ENCODE peak calls at places on chromosome 20, in ten cellular contexts. One of them, this sample, is unnamed.

GRCh38 chr20:62159835-62160234 is 16.3 kb downstream of the SS18L1 start:
- DNase-seq in H1: no peak
- DNase-seq in GM12892: peak
- DNase-seq in K562: no peak
- DNase-seq in GM12878: peak
- DNase-seq in spleen: no peak
- DNase-seq in HCT116: peak
- DNase-seq in breast epithelium: peak
- DNase-seq in stomach: no peak
- DNase-seq in sigmoid colon: no peak
- DNase-seq in this sample: no peak

GRCh38 chr20:38143646-38144554 is 21.2 kb downstream of the TGM2 start:
- DNase-seq in H1: no peak
- DNase-seq in K562: peak
- DNase-seq in spleen: no peak
- DNase-seq in HCT116: no peak
- DNase-seq in GM12878: no peak
- DNase-seq in stomach: peak
- DNase-seq in GM12892: no peak
- DNase-seq in breast epithelium: no peak
- DNase-seq in sigmoid colon: no peak
- DNase-seq in this sample: no peak

GRCh38 chr20:36819662-36820061 is 46.1 kb upstream of the DSN1 start:
- DNase-seq in GM12892: no peak
- DNase-seq in breast epithelium: no peak
- DNase-seq in sigmoid colon: no peak
- DNase-seq in H1: no peak
- DNase-seq in K562: no peak
- DNase-seq in spleen: no peak
- DNase-seq in HCT116: no peak
- DNase-seq in stomach: peak
- DNase-seq in GM12878: no peak
- DNase-seq in this sample: no peak

GRCh38 chr20:61639200-61639599 is 387.1 kb downstream of the CDH4 start:
- DNase-seq in GM12878: no peak
- DNase-seq in HCT116: no peak
- DNase-seq in sigmoid colon: no peak
- DNase-seq in K562: no peak
- DNase-seq in H1: no peak
- DNase-seq in spleen: no peak
- DNase-seq in stomach: no peak
- DNase-seq in breast epithelium: no peak
- DNase-seq in GM12892: no peak
- DNase-seq in this sample: no peak

GRCh38 chr20:50188879-50189680 is 1.6 kb upstream of the CEBPB start:
- DNase-seq in HCT116: no peak
- DNase-seq in spleen: peak
- DNase-seq in stomach: no peak
- DNase-seq in breast epithelium: no peak
- DNase-seq in GM12878: no peak
- DNase-seq in sigmoid colon: no peak
- DNase-seq in GM12892: no peak
- DNase-seq in K562: no peak
- DNase-seq in H1: no peak
- DNase-seq in this sample: no peak

GRCh38 chr20:40869416-40870147 is 159.0 kb upstream of the TOP1 start:
- DNase-seq in HCT116: no peak
- DNase-seq in K562: no peak
- DNase-seq in stomach: no peak
- DNase-seq in H1: no peak
- DNase-seq in breast epithelium: no peak
- DNase-seq in GM12892: no peak
- DNase-seq in GM12878: no peak
- DNase-seq in spleen: no peak
- DNase-seq in sigmoid colon: no peak
- DNase-seq in this sample: no peak

GRCh38 chr20:60634773-60635172 is 617.3 kb upstream of the CDH4 start:
- DNase-seq in breast epithelium: no peak
- DNase-seq in K562: no peak
- DNase-seq in spleen: no peak
- DNase-seq in HCT116: no peak
- DNase-seq in H1: no peak
- DNase-seq in GM12892: no peak
- DNase-seq in stomach: no peak
- DNase-seq in GM12878: no peak
- DNase-seq in sigmoid colon: no peak
- DNase-seq in this sample: no peak

GRCh38 chr20:37914672-37915433 is 11.9 kb downstream of the VSTM2L start:
- DNase-seq in breast epithelium: no peak
- DNase-seq in GM12878: no peak
- DNase-seq in GM12892: peak
- DNase-seq in HCT116: no peak
- DNase-seq in K562: no peak
- DNase-seq in spleen: no peak
- DNase-seq in H1: peak
- DNase-seq in sigmoid colon: no peak
- DNase-seq in stomach: no peak
- DNase-seq in this sample: no peak

GRCh38 chr20:60788070-60788469 is 464.0 kb upstream of the CDH4 start:
- DNase-seq in spleen: no peak
- DNase-seq in breast epithelium: no peak
- DNase-seq in GM12878: no peak
- DNase-seq in sigmoid colon: no peak
- DNase-seq in HCT116: no peak
- DNase-seq in GM12892: no peak
- DNase-seq in H1: no peak
- DNase-seq in K562: no peak
- DNase-seq in stomach: no peak
- DNase-seq in this sample: no peak

GRCh38 chr20:45058168-45058850 is 42.6 kb downstream of the KCNS1 start:
- DNase-seq in GM12892: no peak
- DNase-seq in K562: no peak
- DNase-seq in stomach: no peak
- DNase-seq in H1: no peak
- DNase-seq in breast epithelium: no peak
- DNase-seq in GM12878: no peak
- DNase-seq in HCT116: no peak
- DNase-seq in sigmoid colon: no peak
- DNase-seq in spleen: no peak
- DNase-seq in this sample: no peak

GRCh38 chr20:31722388-31723281 is at the start of gene BCL2L1:
- DNase-seq in H1: peak
- DNase-seq in HCT116: peak
- DNase-seq in K562: peak
- DNase-seq in breast epithelium: peak
- DNase-seq in GM12892: peak
- DNase-seq in stomach: peak
- DNase-seq in spleen: peak
- DNase-seq in sigmoid colon: peak
- DNase-seq in GM12878: no peak
- DNase-seq in this sample: no peak
- TF ChIP-seq POLR2A in H1: peak
- TF ChIP-seq POLR2A in HCT116: peak
- TF ChIP-seq POLR2A in K562: peak
- TF ChIP-seq POLR2A in breast epithelium: peak
- TF ChIP-seq POLR2A in GM12892: peak
- TF ChIP-seq POLR2A in stomach: peak
- TF ChIP-seq POLR2A in spleen: no peak
- TF ChIP-seq POLR2A in sigmoid colon: peak
- TF ChIP-seq POLR2A in GM12878: peak
- TF ChIP-seq POLR2A in this sample: peak

GRCh38 chr20:11624704-11625103 is 293.0 kb upstream of the BTBD3 start:
- DNase-seq in H1: no peak
- DNase-seq in breast epithelium: no peak
- DNase-seq in sigmoid colon: no peak
- DNase-seq in HCT116: no peak
- DNase-seq in GM12892: no peak
- DNase-seq in GM12878: no peak
- DNase-seq in K562: no peak
- DNase-seq in stomach: no peak
- DNase-seq in spleen: no peak
- DNase-seq in this sample: no peak
- TF ChIP-seq POLR2AphosphoS5 in H1: no peak
- TF ChIP-seq POLR2AphosphoS5 in breast epithelium: no peak
- TF ChIP-seq POLR2AphosphoS5 in sigmoid colon: no peak
- TF ChIP-seq POLR2AphosphoS5 in HCT116: no peak
- TF ChIP-seq POLR2AphosphoS5 in GM12892: no peak
- TF ChIP-seq POLR2AphosphoS5 in GM12878: no peak
- TF ChIP-seq POLR2AphosphoS5 in K562: no peak
- TF ChIP-seq POLR2AphosphoS5 in stomach: peak
- TF ChIP-seq POLR2AphosphoS5 in spleen: no peak
- TF ChIP-seq POLR2AphosphoS5 in this sample: no peak

DNA sequence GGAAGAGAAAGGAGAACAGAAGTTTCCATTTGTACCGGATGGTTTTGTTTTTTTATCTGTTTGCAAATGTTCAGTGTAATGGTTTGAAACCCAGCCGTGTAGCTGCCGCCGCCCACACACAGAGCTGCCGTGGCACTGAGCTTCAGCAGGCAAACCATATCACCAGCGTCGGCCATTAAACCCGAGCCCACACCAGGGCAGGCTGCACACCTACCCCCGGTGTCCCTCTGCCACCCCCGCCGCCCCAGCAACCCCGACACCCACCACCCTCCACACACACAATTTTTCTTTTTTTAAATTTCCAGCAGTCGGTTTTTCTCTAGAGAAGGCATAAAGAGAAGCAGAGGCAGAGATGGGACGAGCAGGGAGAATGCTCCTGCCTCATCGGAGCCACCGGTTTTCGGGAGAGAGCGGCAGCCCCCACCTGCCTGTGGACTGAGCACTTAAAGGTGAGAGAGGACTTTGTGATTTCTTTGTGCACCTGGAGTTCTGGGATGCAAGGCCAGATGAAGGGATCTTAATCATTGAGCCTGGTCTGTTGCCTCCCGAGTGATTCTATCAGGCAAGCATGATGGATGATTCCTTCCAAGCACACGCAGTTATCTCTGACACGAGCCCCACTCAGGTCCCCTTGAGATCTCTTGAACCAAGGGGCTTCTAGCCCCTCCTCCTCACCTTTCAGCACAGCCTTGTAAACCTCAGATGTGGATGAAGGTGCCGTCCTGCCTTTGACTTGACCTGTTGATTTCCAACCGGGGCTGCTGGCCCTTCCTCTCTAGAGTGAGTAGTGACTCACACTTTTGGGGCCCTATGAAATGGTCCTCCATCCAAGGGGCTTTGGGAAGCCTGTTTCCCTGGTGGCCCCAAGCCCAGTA is 17.5 kb upstream of the ZNF831 start:
- DNase-seq in GM12892: peak
- DNase-seq in H1: no peak
- DNase-seq in sigmoid colon: no peak
- DNase-seq in GM12878: no peak
- DNase-seq in stomach: no peak
- DNase-seq in HCT116: no peak
- DNase-seq in spleen: peak
- DNase-seq in breast epithelium: peak
- DNase-seq in K562: no peak
- DNase-seq in this sample: peak
- TF ChIP-seq POLR2A in GM12892: no peak
- TF ChIP-seq POLR2A in H1: no peak
- TF ChIP-seq POLR2A in sigmoid colon: no peak
- TF ChIP-seq POLR2A in GM12878: no peak
- TF ChIP-seq POLR2A in stomach: no peak
- TF ChIP-seq POLR2A in HCT116: no peak
- TF ChIP-seq POLR2A in spleen: no peak
- TF ChIP-seq POLR2A in breast epithelium: no peak
- TF ChIP-seq POLR2A in K562: no peak
- TF ChIP-seq POLR2A in this sample: no peak

GRCh38 chr20:32278199-32278643 is 770 bp downstream of the KIF3B start:
- DNase-seq in HCT116: no peak
- DNase-seq in GM12892: peak
- DNase-seq in spleen: no peak
- DNase-seq in H1: no peak
- DNase-seq in GM12878: peak
- DNase-seq in breast epithelium: no peak
- DNase-seq in stomach: no peak
- DNase-seq in sigmoid colon: no peak
- DNase-seq in K562: no peak
- DNase-seq in this sample: peak

GRCh38 chr20:32281711-32282110 is 4.3 kb downstream of the KIF3B start:
- DNase-seq in sigmoid colon: no peak
- DNase-seq in K562: no peak
- DNase-seq in HCT116: no peak
- DNase-seq in GM12878: no peak
- DNase-seq in GM12892: no peak
- DNase-seq in stomach: no peak
- DNase-seq in spleen: no peak
- DNase-seq in H1: no peak
- DNase-seq in breast epithelium: no peak
- DNase-seq in this sample: no peak

GRCh38 chr20:32282461-32282860 is 5.0 kb downstream of the KIF3B start:
- DNase-seq in H1: no peak
- DNase-seq in breast epithelium: no peak
- DNase-seq in HCT116: no peak
- DNase-seq in spleen: no peak
- DNase-seq in GM12878: no peak
- DNase-seq in sigmoid colon: no peak
- DNase-seq in K562: no peak
- DNase-seq in GM12892: no peak
- DNase-seq in stomach: peak
- DNase-seq in this sample: no peak

GRCh38 chr20:32274359-32274758 is 3.1 kb upstream of the KIF3B start:
- DNase-seq in spleen: no peak
- DNase-seq in K562: no peak
- DNase-seq in stomach: no peak
- DNase-seq in sigmoid colon: no peak
- DNase-seq in GM12878: no peak
- DNase-seq in GM12892: no peak
- DNase-seq in HCT116: no peak
- DNase-seq in H1: no peak
- DNase-seq in breast epithelium: no peak
- DNase-seq in this sample: no peak

DNA sequence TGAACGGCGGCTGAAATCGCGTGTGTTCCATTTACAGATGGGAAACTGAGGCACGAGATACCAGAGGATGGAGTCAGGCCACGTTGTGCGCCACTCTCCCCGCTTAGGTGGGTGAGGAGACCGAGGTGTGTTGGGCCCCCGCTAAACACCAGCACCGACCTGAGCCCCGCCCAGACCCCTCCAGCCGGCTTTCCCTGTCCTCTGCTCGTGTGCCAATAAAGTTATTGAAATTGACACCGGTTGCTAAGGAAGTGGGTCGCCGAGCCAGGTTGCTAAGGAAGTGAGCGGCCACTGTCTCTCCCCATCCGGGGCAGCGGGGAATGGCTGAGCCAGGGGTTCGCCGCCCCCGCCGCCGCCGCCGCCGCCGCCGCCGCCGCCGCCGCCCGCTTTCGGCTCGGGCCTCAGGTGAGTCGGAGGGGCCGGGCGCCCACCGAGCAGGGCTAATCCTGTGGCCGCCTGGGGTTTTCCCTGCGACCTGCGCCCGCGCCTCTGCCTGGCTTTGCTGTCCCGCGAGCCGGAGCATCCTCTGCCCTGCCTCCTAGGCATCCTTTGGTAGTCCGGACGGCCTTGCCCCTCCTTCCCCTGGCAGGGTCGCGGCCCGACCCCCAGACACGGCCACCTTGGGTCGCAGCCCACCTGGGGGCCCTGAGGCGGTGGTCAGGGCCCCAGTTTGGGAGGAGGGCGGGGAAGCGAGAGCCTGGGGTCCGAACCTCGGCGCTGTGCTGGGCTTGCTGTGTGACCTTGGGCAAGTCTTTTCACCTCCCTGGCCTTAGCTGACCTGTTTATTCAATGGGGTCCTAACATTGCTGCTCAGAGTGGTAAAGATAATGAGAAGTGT is at the start of gene KIF3B:
- DNase-seq in stomach: peak
- DNase-seq in sigmoid colon: peak
- DNase-seq in GM12878: peak
- DNase-seq in breast epithelium: peak
- DNase-seq in K562: peak
- DNase-seq in HCT116: peak
- DNase-seq in H1: peak
- DNase-seq in spleen: peak
- DNase-seq in GM12892: peak
- DNase-seq in this sample: peak
- TF ChIP-seq POLR2AphosphoS5 in stomach: peak
- TF ChIP-seq POLR2AphosphoS5 in sigmoid colon: peak
- TF ChIP-seq POLR2AphosphoS5 in GM12878: no peak
- TF ChIP-seq POLR2AphosphoS5 in breast epithelium: no peak
- TF ChIP-seq POLR2AphosphoS5 in K562: no peak
- TF ChIP-seq POLR2AphosphoS5 in HCT116: peak
- TF ChIP-seq POLR2AphosphoS5 in H1: no peak
- TF ChIP-seq POLR2AphosphoS5 in spleen: peak
- TF ChIP-seq POLR2AphosphoS5 in GM12892: no peak
- TF ChIP-seq POLR2AphosphoS5 in this sample: no peak